ENCODE peak calls at places on chromosomes 1 and 21, in five cellular contexts. Y is A549, S is GM12878, D is K562, I is HepG2. B is an unnamed sample.

GRCh38 chr1:160550572-160551034 is 27.5 kb upstream of the SLAMF6 start:
- DNase-seq in Y (no peak), S (no peak), D (no peak), I (no peak), B (peak)

GRCh38 chr1:245173446-245174178 is 18.8 kb downstream of the KIF26B start:
- DNase-seq in Y (no peak), S (no peak), D (no peak), I (no peak), B (no peak)

GRCh38 chr1:45266151-45266801 is 59.9 kb upstream of the ZSWIM5 start:
- DNase-seq in Y (peak), S (no peak), D (no peak), I (peak), B (no peak)

GRCh38 chr21:42749226-42749625 is 95.8 kb downstream of the PDE9A start:
- DNase-seq in Y (no peak), S (no peak), D (no peak), I (no peak), B (no peak)

GRCh38 chr1:41422306-41422705 is 61.1 kb downstream of the FOXO6 start:
- DNase-seq in Y (no peak), S (no peak), D (no peak), I (no peak), B (no peak)

GRCh38 chr1:157091186-157091585 is 8.4 kb downstream of the ETV3L start:
- DNase-seq in Y (no peak), S (no peak), D (no peak), I (no peak), B (no peak)

GRCh38 chr1:8165595-8166360 is 139.7 kb upstream of the ERRFI1 start:
- DNase-seq in Y (peak), S (no peak), D (no peak), I (no peak), B (peak)

GRCh38 chr1:154405762-154406571 is 824 bp downstream of the IL6R start:
- DNase-seq in Y (peak), S (no peak), D (peak), I (peak), B (peak)

GRCh38 chr1:237270338-237270737 is 228.4 kb downstream of the RYR2 start:
- DNase-seq in Y (no peak), S (no peak), D (no peak), I (no peak), B (no peak)

GRCh38 chr1:246005067-246005466 is 502.0 kb downstream of the SMYD3 start:
- DNase-seq in Y (no peak), S (no peak), D (no peak), I (no peak), B (no peak)

GRCh38 chr1:2322065-2322571 is 69.2 kb downstream of the MORN1 start:
- DNase-seq in Y (no peak), S (no peak), D (no peak), I (peak), B (peak)

GRCh38 chr1:181514298-181515290 is 31.3 kb downstream of the CACNA1E start:
- DNase-seq in Y (no peak), S (peak), D (no peak), I (no peak), B (no peak)

GRCh38 chr1:181919729-181919991 is 141.9 kb downstream of the ZNF648 start:
- DNase-seq in Y (no peak), S (no peak), D (no peak), I (no peak), B (peak)

GRCh38 chr21:38343691-38344090 is 86.9 kb downstream of the KCNJ15 start:
- DNase-seq in Y (peak), S (no peak), D (no peak), I (no peak), B (no peak)

GRCh38 chr21:38341546-38342012 is 84.8 kb downstream of the KCNJ15 start:
- DNase-seq in Y (no peak), S (no peak), D (no peak), I (no peak), B (no peak)

GRCh38 chr21:38342734-38343133 is 85.9 kb downstream of the KCNJ15 start:
- DNase-seq in Y (peak), S (no peak), D (no peak), I (no peak), B (no peak)

GRCh38 chr21:38337793-38338192 is 81.0 kb downstream of the KCNJ15 start:
- DNase-seq in Y (no peak), S (no peak), D (no peak), I (no peak), B (no peak)

DNA sequence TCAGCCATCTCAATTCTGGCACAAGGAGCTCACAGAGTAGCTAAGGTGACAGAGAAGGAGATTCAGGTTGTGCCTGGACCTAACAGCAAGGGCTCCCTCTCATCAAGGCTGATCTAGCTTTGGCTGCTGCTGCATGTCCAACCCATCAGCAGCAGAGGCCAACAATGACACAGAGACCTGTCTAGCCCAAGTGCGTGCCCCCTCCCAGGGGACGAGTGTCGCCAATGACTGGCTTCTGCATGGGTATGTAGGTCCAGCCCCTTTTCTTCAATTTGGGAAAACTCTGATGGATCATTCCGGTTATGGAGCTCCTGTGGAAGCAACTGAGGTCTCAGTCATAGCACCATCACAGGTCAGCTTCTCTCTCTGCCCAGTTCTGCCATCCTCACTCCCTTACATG is 83.3 kb downstream of the KCNJ15 start:
- DNase-seq in Y (no peak), S (no peak), D (no peak), I (no peak), B (no peak)
- TF ChIP-seq ESRRA in Y (no peak), S (no peak), D (no peak), I (no peak), B (no peak)

GRCh38 chr1:224434447-224435317 is at the start of gene WDR26:
- DNase-seq in Y (peak), S (peak), D (peak), I (peak), B (peak)

GRCh38 chr1:224433041-224433670 is 1.4 kb downstream of the WDR26 start:
- DNase-seq in Y (no peak), S (no peak), D (no peak), I (no peak), B (no peak)

GRCh38 chr1:224433671-224434446 is 738 bp downstream of the WDR26 start:
- DNase-seq in Y (no peak), S (no peak), D (no peak), I (no peak), B (peak)

GRCh38 chr1:224435999-224436398 is 1.4 kb upstream of the WDR26 start:
- DNase-seq in Y (no peak), S (no peak), D (no peak), I (no peak), B (no peak)

GRCh38 chr1:224435318-224435763 is 744 bp upstream of the WDR26 start:
- DNase-seq in Y (no peak), S (no peak), D (peak), I (no peak), B (no peak)
- TF ChIP-seq ESRRA in Y (no peak), S (no peak), D (no peak), I (no peak), B (no peak)

DNA sequence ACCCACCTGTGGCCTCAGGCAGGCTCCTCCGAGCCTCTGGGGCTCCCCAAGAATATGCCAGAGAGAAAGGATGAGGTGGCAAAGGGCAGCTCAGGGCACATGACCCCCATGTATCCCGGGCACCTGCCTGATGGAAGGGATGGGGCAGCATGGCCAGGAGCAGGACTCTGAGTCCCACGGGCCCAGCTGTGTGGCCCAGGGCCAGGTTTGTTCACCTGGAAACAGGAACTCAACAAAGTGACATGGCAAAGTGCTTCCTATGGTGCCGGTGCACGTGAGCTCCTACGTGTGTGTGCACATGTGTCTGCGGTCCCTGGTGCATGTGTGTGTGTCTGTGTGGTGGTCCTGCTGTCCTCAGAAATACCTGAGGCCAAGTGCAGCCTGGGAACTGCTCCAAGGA is 9.5 kb upstream of the GPR153 start:
- DNase-seq in Y (no peak), S (no peak), D (no peak), I (no peak), B (no peak)
- TF ChIP-seq ESRRA in Y (no peak), S (no peak), D (no peak), I (no peak), B (no peak)

GRCh38 chr1:6001992-6002576 is 9.9 kb upstream of the NPHP4 start:
- DNase-seq in Y (no peak), S (no peak), D (no peak), I (no peak), B (peak)
- TF ChIP-seq ESRRA in Y (no peak), S (no peak), D (no peak), I (no peak), B (no peak)

GRCh38 chr1:234960722-234961467 is 167.7 kb downstream of the TOMM20 start:
- DNase-seq in Y (peak), S (no peak), D (no peak), I (peak), B (no peak)
- TF ChIP-seq ESRRA in Y (no peak), S (no peak), D (no peak), I (peak), B (no peak)

B was measured in WTC11.